ENCODE peak calls at places on chromosome 12, in five cellular contexts. C, W, F, Y and Z are unnamed samples.

GRCh38 chr12:25828188-25828587 is 130.3 kb upstream of the RASSF8 start:
- DNase-seq in C (peak; percentile 6), Y (no peak), W (no peak), F (no peak), Z (no peak)

GRCh38 chr12:77251799-77252198 is 186.4 kb upstream of the E2F7 start:
- DNase-seq in F (no peak), Y (no peak), W (no peak), C (no peak), Z (no peak)

GRCh38 chr12:83434600-83434999 is 747.9 kb downstream of the TMTC2 start:
- DNase-seq in W (no peak), F (no peak), C (peak; percentile 4), Y (peak; percentile 33), Z (no peak)

GRCh38 chr12:3129301-3130052 is 52.3 kb downstream of the TSPAN9 start:
- DNase-seq in F (peak; percentile 33), C (peak; percentile 63), Y (no peak), W (peak; percentile 49), Z (no peak)

GRCh38 chr12:70418101-70418500 is 52.0 kb downstream of the KCNMB4 start:
- DNase-seq in W (peak; percentile 2), Y (no peak), F (no peak), C (no peak), Z (no peak)

GRCh38 chr12:110533607-110534006 is 31.5 kb downstream of the RAD9B start:
- DNase-seq in C (peak; percentile 41), W (no peak), F (no peak), Y (peak; percentile 87), Z (no peak)

GRCh38 chr12:118103601-118104382 is at the start of gene VSIG10:
- DNase-seq in F (no peak), C (peak; percentile 84), W (peak; percentile 8), Y (peak; percentile 90), Z (peak; percentile 68)

GRCh38 chr12:67284561-67284960 is 15.4 kb downstream of the CAND1 start:
- DNase-seq in F (no peak), W (no peak), Y (no peak), C (no peak), Z (no peak)

GRCh38 chr12:113221997-113222729 is 899 bp downstream of the TPCN1 start:
- DNase-seq in Y (peak; percentile 25), F (no peak), C (no peak), W (no peak), Z (no peak)

GRCh38 chr12:124761876-124762275 is 101.8 kb downstream of the SCARB1 start:
- DNase-seq in F (no peak), Y (no peak), W (no peak), C (no peak), Z (peak; percentile 84)

GRCh38 chr12:1796515-1797010 is 23.8 kb upstream of the LRTM2 start:
- DNase-seq in F (peak; percentile 27), C (peak; percentile 42), Y (no peak), W (no peak), Z (peak; percentile 79)

GRCh38 chr12:45282411-45282810 is 66.5 kb downstream of the ANO6 start:
- DNase-seq in F (no peak), W (no peak), Y (no peak), C (no peak), Z (no peak)

GRCh38 chr12:59937148-59937547 is 341.3 kb downstream of the SLC16A7 start:
- DNase-seq in F (no peak), W (no peak), Y (no peak), C (peak; percentile 6), Z (no peak)

GRCh38 chr12:68565391-68565903 is 45.3 kb upstream of the RAP1B start:
- DNase-seq in C (peak; percentile 89), W (peak; percentile 98), Y (peak; percentile 96), F (no peak), Z (no peak)

GRCh38 chr12:59650594-59651229 is 54.9 kb downstream of the SLC16A7 start:
- DNase-seq in W (no peak), Y (no peak), C (peak; percentile 24), F (no peak), Z (no peak)

GRCh38 chr12:122076743-122077495 is 1.6 kb upstream of the MLXIP start:
- DNase-seq in Y (no peak), F (no peak), C (no peak), W (no peak), Z (no peak)

GRCh38 chr12:50197297-50197727 is 30.1 kb upstream of the CERS5 start:
- DNase-seq in W (no peak), C (no peak), F (no peak), Y (no peak), Z (no peak)

GRCh38 chr12:8948711-8949524 is 527 bp downstream of the M6PR start:
- DNase-seq in W (peak; percentile 1), Y (peak; percentile 2), F (peak; percentile 27), C (peak; percentile 51), Z (no peak)

GRCh38 chr12:104055686-104056388 is 5.8 kb upstream of the GLT8D2 start:
- DNase-seq in Y (no peak), F (no peak), C (peak; percentile 73), W (no peak), Z (peak; percentile 87)

GRCh38 chr12:132143328-132144071 is 619 bp downstream of the DDX51 start:
- DNase-seq in W (no peak), C (peak; percentile 35), Y (no peak), F (peak; percentile 21), Z (peak; percentile 58)

GRCh38 chr12:3122841-3123678 is 45.9 kb downstream of the TSPAN9 start:
- DNase-seq in Y (peak; percentile 74), C (peak; percentile 95), W (peak; percentile 43), F (no peak), Z (peak; percentile 82)

GRCh38 chr12:104549820-104550480 is 93.2 kb downstream of the CHST11 start:
- DNase-seq in W (no peak), F (no peak), Y (no peak), C (peak; percentile 15), Z (no peak)

GRCh38 chr12:69475237-69475984 is 5.2 kb downstream of the FRS2 start:
- DNase-seq in C (peak; percentile 40), Y (no peak), W (no peak), F (no peak), Z (no peak)

GRCh38 chr12:100229036-100229635 is 28.5 kb downstream of the ACTR6 start:
- DNase-seq in F (no peak), C (peak; percentile 17), W (no peak), Y (peak; percentile 76), Z (no peak)

GRCh38 chr12:32252199-32253073 is 145.8 kb downstream of the BICD1 start:
- DNase-seq in F (peak; percentile 77), Y (no peak), C (no peak), W (no peak), Z (no peak)

GRCh38 chr12:114933428-114934160 is 249.6 kb upstream of the TBX3 start:
- DNase-seq in Y (peak; percentile 98), W (peak; percentile 79), F (no peak), C (peak; percentile 98), Z (no peak)

GRCh38 chr12:92505373-92506340 is 197.1 kb upstream of the PLEKHG7 start:
- DNase-seq in F (no peak), W (no peak), Y (no peak), C (peak; percentile 35), Z (peak; percentile 84)

GRCh38 chr12:18799140-18799446 is 61.2 kb downstream of the CAPZA3 start:
- DNase-seq in W (no peak), Y (no peak), C (no peak), F (no peak), Z (no peak)

GRCh38 chr12:15709524-15709923 is 79.7 kb downstream of the EPS8 start:
- DNase-seq in F (no peak), C (no peak), Y (no peak), W (no peak), Z (no peak)

GRCh38 chr12:15710860-15711510 is 78.2 kb downstream of the EPS8 start:
- DNase-seq in Y (no peak), C (no peak), W (no peak), F (no peak), Z (no peak)

GRCh38 chr12:15714256-15714655 is 74.9 kb downstream of the EPS8 start:
- DNase-seq in C (no peak), F (no peak), Y (no peak), W (no peak), Z (no peak)

GRCh38 chr12:15712823-15713663 is 76.1 kb downstream of the EPS8 start:
- DNase-seq in W (no peak), Y (no peak), C (no peak), F (no peak), Z (peak; percentile 62)

DNA sequence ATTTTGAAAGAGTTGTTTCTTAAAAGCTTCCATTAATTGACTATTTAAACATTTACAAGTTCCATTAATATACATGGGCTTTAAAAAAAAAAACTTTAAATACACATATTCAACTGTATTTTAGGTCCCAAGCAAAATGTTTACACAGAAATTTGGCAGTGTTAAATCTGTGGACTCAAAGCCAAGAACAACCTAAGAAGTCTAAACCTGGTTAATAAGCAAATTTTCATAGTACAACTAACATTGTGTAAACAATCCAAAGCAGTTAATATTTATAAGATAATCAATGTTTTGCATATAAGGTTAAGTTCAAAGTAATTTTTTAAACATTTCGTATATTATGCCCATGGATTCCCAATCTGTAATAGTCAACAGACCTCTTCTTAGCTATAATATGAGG is 77.0 kb downstream of the EPS8 start:
- DNase-seq in C (no peak), F (no peak), Y (no peak), W (no peak), Z (no peak)
- H3K4me3 ChIP-seq in C (no peak overlapping the region), F (no peak overlapping the region), Y (no peak overlapping the region), W (no peak overlapping the region), Z (no peak overlapping the region)

DNA sequence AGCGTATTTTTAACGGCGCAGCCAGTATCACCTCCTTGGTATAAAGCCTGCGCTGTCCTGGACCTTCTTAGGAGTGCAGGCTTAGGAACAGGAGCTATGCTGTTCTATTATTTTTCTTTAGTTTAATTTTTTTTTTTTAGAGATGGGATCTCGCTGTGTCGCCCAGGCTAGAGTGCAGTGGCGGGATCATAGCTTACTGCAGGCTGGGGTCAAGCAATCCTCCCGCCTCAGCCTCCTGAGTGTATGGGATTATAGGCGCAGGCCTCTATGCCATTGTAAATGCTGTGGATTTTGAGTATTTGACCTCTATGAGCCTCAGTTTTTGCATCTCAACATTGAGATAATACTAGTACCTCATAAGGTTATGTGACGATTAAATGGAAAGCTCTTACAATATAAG is 4.1 kb downstream of the OR10AD1 start:
- DNase-seq in Y (no peak), W (no peak), C (no peak), F (no peak), Z (no peak)
- H3K4me3 ChIP-seq in Y (peak overlapping the region; percentile 63), W (peak overlapping the region; percentile 85), C (peak overlapping the region; percentile 81), F (peak overlapping the region; percentile 93), Z (peak overlapping the region; percentile 97)

DNA sequence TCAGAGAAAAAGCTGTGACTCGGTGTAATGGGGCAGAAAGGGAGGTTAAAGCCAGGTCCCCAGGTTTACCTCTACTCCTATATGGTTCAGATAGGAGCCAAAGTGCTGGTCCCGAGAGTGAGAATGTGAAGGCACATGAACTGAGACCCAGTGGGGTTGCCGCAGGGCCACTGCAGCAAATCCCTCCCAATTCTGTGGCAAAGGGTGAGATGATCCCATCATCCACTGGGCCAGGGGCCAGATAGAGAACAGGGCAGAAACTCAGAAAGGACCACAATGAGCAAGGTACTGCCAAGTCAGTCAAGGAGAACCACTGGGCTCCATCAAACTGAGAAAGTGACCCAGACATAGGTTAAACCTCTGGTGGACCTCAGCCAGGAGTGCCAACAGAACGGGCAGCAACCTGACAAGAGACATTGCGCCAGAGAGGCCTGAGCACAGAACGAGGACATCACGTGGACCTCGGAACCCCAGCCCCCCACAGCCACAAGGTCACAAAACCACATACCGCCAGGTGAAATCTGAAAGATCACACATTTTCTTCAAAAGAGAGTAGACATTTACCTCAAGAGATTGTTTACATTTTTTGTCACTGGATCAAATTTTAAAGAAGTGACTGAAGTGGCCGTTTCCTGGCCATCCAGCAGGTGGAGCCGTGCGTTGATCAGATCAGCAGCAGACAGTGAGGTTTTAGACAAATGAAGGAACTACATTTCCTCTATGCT is 20.5 kb upstream of the ITPR2 start:
- DNase-seq in C (peak; percentile 81), W (no peak), F (peak; percentile 77), Y (peak; percentile 83), Z (peak; percentile 61)
- H3K4me3 ChIP-seq in C (no peak overlapping the region), W (no peak overlapping the region), F (no peak overlapping the region), Y (no peak overlapping the region), Z (no peak overlapping the region)

GRCh38 chr12:52662093-52663006 is 10.3 kb upstream of the KRT2 start:
- DNase-seq in F (no peak), C (no peak), W (no peak), Y (no peak), Z (no peak)
- H3K4me3 ChIP-seq in F (no peak overlapping the region), C (no peak overlapping the region), W (no peak overlapping the region), Y (no peak overlapping the region), Z (no peak overlapping the region)